ENCODE peak calls at places on chromosome 22, in nine cellular contexts. R is astrocyte, Z is skeletal muscle cell, N is AG09309, B is mesendoderm, D is fibroblast of villous mesenchyme, Y is fibroblast of mammary gland, K is SK-N-MC, Q is dorsolateral prefrontal cortex. F is an unnamed sample.

GRCh38 chr22:32701021-32701420 is 100.5 kb upstream of the TIMP3 start:
- DNase-seq in R (peak; percentile 37), Z (no peak), N (no peak), B (no peak), D (peak; percentile 76), Y (peak; percentile 79), K (no peak), Q (no peak), F (no peak)

GRCh38 chr22:39223091-39223710 is 21.6 kb downstream of the PDGFB start:
- DNase-seq in R (no peak), Z (no peak), N (peak; percentile 29), B (no peak), D (no peak), Y (no peak), K (no peak), Q (no peak), F (no peak)

GRCh38 chr22:48084749-48085090 is 1322.3 kb downstream of the TBC1D22A start:
- DNase-seq in R (no peak), Z (no peak), N (no peak), B (no peak), D (no peak), Y (no peak), K (no peak), Q (no peak), F (no peak)

GRCh38 chr22:38461414-38462081 is 6.3 kb upstream of the KDELR3 start:
- DNase-seq in R (peak; percentile 83), Z (peak; percentile 61), N (no peak), B (peak; percentile 97), D (peak; percentile 86), Y (peak; percentile 75), K (peak; percentile 22), Q (peak; percentile 84), F (peak; percentile 89)

GRCh38 chr22:23237201-23237798 is 57.0 kb downstream of the BCR start:
- DNase-seq in R (peak; percentile 53), Z (peak; percentile 78), N (no peak), B (peak; percentile 96), D (peak; percentile 50), Y (peak; percentile 50), K (no peak), Q (peak; percentile 89), F (peak; percentile 100)

GRCh38 chr22:38925571-38926041 is 31.8 kb upstream of the APOBEC3A start:
- DNase-seq in R (peak; percentile 33), Z (no peak), N (no peak), B (no peak), D (no peak), Y (peak; percentile 40), K (no peak), Q (no peak), F (no peak)

GRCh38 chr22:23287136-23288095 is 107.1 kb downstream of the BCR start:
- DNase-seq in R (no peak), Z (no peak), N (no peak), B (no peak), D (no peak), Y (no peak), K (no peak), Q (no peak), F (no peak)

GRCh38 chr22:44412136-44412731 is 85.8 kb downstream of the RTL6 start:
- DNase-seq in R (no peak), Z (no peak), N (no peak), B (no peak), D (no peak), Y (no peak), K (no peak), Q (no peak), F (no peak)

DNA sequence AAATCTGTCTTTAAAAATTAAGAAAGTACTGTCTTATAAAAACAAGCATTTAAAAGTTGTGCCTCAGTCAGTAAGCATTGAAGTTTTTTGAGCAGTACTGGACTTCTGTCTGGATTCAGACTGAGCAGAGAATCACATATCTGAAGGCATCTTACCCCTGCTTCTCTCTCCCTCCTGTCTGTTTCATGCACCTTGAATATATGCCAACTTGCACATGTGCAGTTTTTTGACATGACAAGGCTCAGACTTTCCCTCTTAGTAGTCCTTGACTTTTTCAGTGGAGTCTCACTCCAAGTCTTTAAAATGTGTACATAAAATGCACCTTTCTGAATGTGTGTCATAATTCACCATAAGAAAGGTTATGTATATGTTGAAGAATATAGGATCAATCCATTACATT is 19.8 kb downstream of the SPECC1L start:
- DNase-seq in R (peak; percentile 36), Z (no peak), N (no peak), B (no peak), D (no peak), Y (peak; percentile 62), K (no peak), Q (no peak), F (no peak)
- H3K4me3 ChIP-seq in R (no peak overlapping the region), Z (no peak overlapping the region), N (no peak overlapping the region), B (no peak overlapping the region), D (no peak overlapping the region), Y (no peak overlapping the region), K (no peak overlapping the region), Q (no peak overlapping the region), F (no peak overlapping the region)

DNA sequence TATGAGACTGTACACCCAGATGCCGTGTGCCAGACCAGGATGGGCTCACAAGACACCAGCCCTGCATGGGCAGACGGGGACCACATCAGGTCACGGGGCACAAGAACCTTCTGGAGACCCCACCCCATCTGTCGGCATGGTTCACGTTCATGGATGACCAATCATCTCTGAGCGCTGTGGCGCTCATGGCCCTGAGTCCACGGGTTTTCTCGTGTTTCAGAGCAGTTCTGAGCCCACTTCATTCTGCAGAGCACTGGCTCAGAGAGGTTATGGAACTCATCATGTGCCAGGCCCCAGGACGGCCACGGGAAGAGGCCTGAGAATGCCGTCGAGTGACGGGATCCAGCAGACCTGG is 63.0 kb upstream of the PPARA start:
- DNase-seq in R (no peak), Z (no peak), N (no peak), B (no peak), D (no peak), Y (no peak), K (no peak), Q (no peak), F (no peak)
- H3K4me3 ChIP-seq in R (peak overlapping the region; percentile 99), Z (no peak overlapping the region), N (peak overlapping the region; percentile 88), B (no peak overlapping the region), D (peak overlapping the region; percentile 93), Y (peak overlapping the region; percentile 94), K (no peak overlapping the region), Q (peak overlapping the region; percentile 94), F (no peak overlapping the region)

GRCh38 chr22:20508815-20509271 is 1.4 kb downstream of the MED15 start:
- DNase-seq in R (no peak), Z (no peak), N (no peak), B (no peak), D (peak; percentile 36), Y (peak; percentile 9), K (no peak), Q (no peak), F (no peak)

GRCh38 chr22:20503816-20504215 is 3.6 kb upstream of the MED15 start:
- DNase-seq in R (no peak), Z (no peak), N (no peak), B (no peak), D (no peak), Y (no peak), K (no peak), Q (no peak), F (no peak)

GRCh38 chr22:20507253-20508066 is at the start of gene MED15:
- DNase-seq in R (peak; percentile 82), Z (peak; percentile 60), N (no peak), B (peak; percentile 95), D (peak; percentile 89), Y (peak; percentile 91), K (no peak), Q (peak; percentile 93), F (peak; percentile 95)

GRCh38 chr22:20509344-20510047 is 2.1 kb downstream of the MED15 start:
- DNase-seq in R (peak; percentile 92), Z (peak; percentile 79), N (peak; percentile 76), B (peak; percentile 80), D (peak; percentile 96), Y (peak; percentile 91), K (no peak), Q (peak; percentile 41), F (peak; percentile 42)

DNA sequence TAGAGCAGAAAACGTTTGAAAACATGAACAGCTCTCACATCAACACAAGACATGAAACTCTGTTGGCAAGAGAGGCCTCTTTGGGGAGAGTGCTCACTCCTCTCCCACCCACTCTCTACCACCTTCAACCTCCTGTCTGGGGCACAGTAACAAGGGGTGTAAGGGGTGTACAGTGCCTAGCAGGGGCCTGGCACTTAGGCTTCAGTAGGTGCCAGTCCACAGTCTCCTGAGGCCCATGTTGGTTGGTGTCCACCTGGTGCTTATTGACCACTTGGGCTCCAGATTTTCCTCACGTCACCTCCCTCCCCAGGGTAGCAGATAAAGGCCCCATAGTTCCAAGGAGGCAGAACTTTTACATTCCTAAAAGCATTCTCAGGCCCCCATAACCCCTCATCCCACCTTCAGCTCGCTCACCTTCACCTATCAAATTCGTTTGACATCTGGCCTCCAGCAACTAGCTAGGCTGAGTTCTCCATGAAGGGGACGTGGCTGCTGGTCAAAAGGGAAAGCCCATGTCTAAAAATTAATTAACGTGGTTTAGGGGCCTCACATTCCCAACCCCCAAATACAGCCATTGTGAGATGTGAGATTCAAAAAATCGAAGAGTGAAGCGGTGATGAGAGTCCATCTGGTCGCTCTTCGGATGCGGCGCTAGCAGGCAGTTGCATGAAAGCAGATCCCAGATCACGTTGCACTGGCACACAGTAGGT is 712 bp upstream of the MED15 start:
- DNase-seq in R (no peak), Z (no peak), N (no peak), B (no peak), D (no peak), Y (no peak), K (no peak), Q (no peak), F (no peak)
- H3K4me3 ChIP-seq in R (peak overlapping the region; percentile 81), Z (peak overlapping the region; percentile 69), N (peak overlapping the region; percentile 92), B (no peak overlapping the region), D (peak overlapping the region; percentile 66), Y (peak overlapping the region; percentile 79), K (peak overlapping the region; percentile 87), Q (peak overlapping the region; percentile 94), F (peak overlapping the region; percentile 91)

GRCh38 chr22:17724241-17724640 is 50.0 kb downstream of the BID start:
- DNase-seq in R (no peak), Z (no peak), N (no peak), B (no peak), D (no peak), Y (peak; percentile 48), K (no peak), Q (no peak), F (peak; percentile 50)

GRCh38 chr22:17726561-17727243 is 47.6 kb downstream of the BID start:
- DNase-seq in R (peak; percentile 46), Z (no peak), N (no peak), B (no peak), D (peak; percentile 44), Y (no peak), K (peak; percentile 56), Q (no peak), F (no peak)

GRCh38 chr22:17727244-17727892 is 46.9 kb downstream of the BID start:
- DNase-seq in R (no peak), Z (no peak), N (no peak), B (no peak), D (no peak), Y (no peak), K (no peak), Q (no peak), F (no peak)

GRCh38 chr22:17725465-17725800 is 48.8 kb downstream of the BID start:
- DNase-seq in R (no peak), Z (no peak), N (no peak), B (no peak), D (no peak), Y (no peak), K (no peak), Q (no peak), F (no peak)

DNA sequence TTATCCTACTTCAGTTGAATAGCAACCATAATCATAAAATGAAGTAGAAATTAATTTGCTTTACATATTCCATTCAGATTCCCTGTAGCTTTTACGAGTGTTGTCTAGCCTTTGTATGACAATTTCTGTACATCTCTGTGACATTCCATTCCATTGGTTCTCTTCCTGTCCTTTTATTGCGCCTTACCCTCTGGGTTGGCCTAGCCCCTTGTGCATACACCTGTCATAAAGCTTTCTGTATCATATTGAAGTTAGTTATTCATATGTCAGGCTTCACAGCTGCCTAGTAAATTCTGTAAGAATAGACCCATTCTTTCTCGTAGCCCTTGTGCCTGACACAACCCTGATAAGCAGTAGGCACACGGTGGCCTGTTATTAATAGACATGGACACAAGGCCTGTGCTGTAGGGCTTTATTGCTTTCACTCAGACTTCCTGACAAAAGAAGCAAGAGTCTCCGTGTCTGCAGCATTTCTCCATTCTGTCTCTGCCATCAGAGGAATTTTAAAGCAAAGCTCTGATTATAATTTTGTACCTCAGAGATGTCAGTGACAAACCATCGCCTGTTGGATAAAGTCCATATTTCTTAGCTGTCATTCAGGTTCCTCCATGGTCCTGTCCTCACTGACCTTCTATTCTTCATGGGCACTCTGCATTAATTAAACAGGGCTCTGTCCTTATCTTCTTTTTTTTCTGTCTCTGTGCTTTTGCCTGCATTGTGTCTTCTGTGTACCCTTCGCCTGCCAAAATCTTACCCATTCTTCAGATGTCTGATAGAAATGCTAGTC is 49.4 kb downstream of the BID start:
- DNase-seq in R (no peak), Z (no peak), N (no peak), B (no peak), D (no peak), Y (no peak), K (no peak), Q (no peak), F (peak; percentile 88)
- H3K4me3 ChIP-seq in R (no peak overlapping the region), Z (no peak overlapping the region), N (no peak overlapping the region), B (no peak overlapping the region), D (no peak overlapping the region), Y (no peak overlapping the region), K (no peak overlapping the region), Q (no peak overlapping the region), F (no peak overlapping the region)